ENCODE peak calls at places on chromosomes 5 and 9, in ten cellular contexts. T, R, P, I, C, A, J, Q, H and L are unnamed samples.

GRCh38 chr5:154722936-154723335 is 32.2 kb upstream of the LARP1 start:
- DNase-seq in T (no peak), R (no peak), P (no peak), I (no peak), C (no peak), A (no peak), J (no peak), Q (no peak), H (no peak), L (no peak)

GRCh38 chr9:132748450-132748849 is 78.2 kb downstream of the GTF3C4 start:
- DNase-seq in T (no peak), R (no peak), P (no peak), I (no peak), C (peak), A (no peak), J (no peak), Q (no peak), H (no peak), L (no peak)

GRCh38 chr9:75950983-75951382 is 60.5 kb downstream of the PCSK5 start:
- DNase-seq in T (no peak), R (no peak), P (no peak), I (no peak), C (no peak), A (no peak), J (no peak), Q (no peak), H (no peak), L (peak)

GRCh38 chr9:136020671-136021070 is 59.5 kb upstream of the UBAC1 start:
- DNase-seq in T (no peak), R (no peak), P (no peak), I (no peak), C (peak), A (no peak), J (no peak), Q (no peak), H (peak), L (no peak)

GRCh38 chr5:149387081-149387611 is 8.1 kb upstream of the IL17B start:
- DNase-seq in T (no peak), R (no peak), P (no peak), I (no peak), C (no peak), A (peak), J (no peak), Q (peak), H (no peak), L (peak)

GRCh38 chr5:102385365-102385764 is 89.3 kb upstream of the SLCO4C1 start:
- DNase-seq in T (no peak), R (no peak), P (no peak), I (no peak), C (no peak), A (no peak), J (no peak), Q (no peak), H (no peak), L (no peak)

GRCh38 chr5:83475540-83476469 is 4.3 kb downstream of the VCAN start:
- DNase-seq in T (no peak), R (no peak), P (peak), I (peak), C (no peak), A (peak), J (no peak), Q (peak), H (no peak), L (peak)

GRCh38 chr5:39478851-39479250 is 54.1 kb upstream of the DAB2 start:
- DNase-seq in T (no peak), R (no peak), P (no peak), I (no peak), C (no peak), A (peak), J (no peak), Q (no peak), H (no peak), L (no peak)

GRCh38 chr9:133606722-133607053 is 2.5 kb downstream of the FAM163B start:
- DNase-seq in T (no peak), R (no peak), P (no peak), I (no peak), C (no peak), A (no peak), J (no peak), Q (no peak), H (no peak), L (no peak)

GRCh38 chr9:93254061-93254481 is 70.1 kb downstream of the WNK2 start:
- DNase-seq in T (peak), R (no peak), P (no peak), I (no peak), C (no peak), A (no peak), J (no peak), Q (no peak), H (peak), L (no peak)

GRCh38 chr5:95881833-95882232 is 59.3 kb upstream of the GLRX start:
- DNase-seq in T (no peak), R (no peak), P (no peak), I (no peak), C (no peak), A (no peak), J (no peak), Q (no peak), H (no peak), L (no peak)

GRCh38 chr5:116654890-116655289 is 80.3 kb upstream of the SEMA6A start:
- DNase-seq in T (no peak), R (no peak), P (no peak), I (no peak), C (no peak), A (no peak), J (no peak), Q (no peak), H (no peak), L (no peak)

GRCh38 chr5:73674669-73675004 is 48.6 kb downstream of the ARHGEF28 start:
- DNase-seq in T (no peak), R (no peak), P (no peak), I (no peak), C (no peak), A (peak), J (no peak), Q (no peak), H (no peak), L (no peak)

GRCh38 chr9:9003184-9003583 is 1203.6 kb upstream of the DMAC1 start:
- DNase-seq in T (no peak), R (peak), P (peak), I (no peak), C (peak), A (peak), J (peak), Q (no peak), H (no peak), L (peak)

GRCh38 chr5:98735806-98736507 is 37.5 kb upstream of the RGMB start:
- DNase-seq in T (no peak), R (no peak), P (no peak), I (no peak), C (no peak), A (peak), J (no peak), Q (peak), H (no peak), L (peak)

GRCh38 chr5:57175586-57175985 is 1.7 kb downstream of the GPBP1 start:
- DNase-seq in T (no peak), R (peak), P (no peak), I (no peak), C (no peak), A (no peak), J (no peak), Q (no peak), H (no peak), L (no peak)

GRCh38 chr9:113620377-113621161 is 157.0 kb downstream of the RGS3 start:
- DNase-seq in T (no peak), R (peak), P (peak), I (no peak), C (peak), A (peak), J (peak), Q (peak), H (no peak), L (peak)

GRCh38 chr9:126536836-126537465 is 76.8 kb upstream of the LMX1B start:
- DNase-seq in T (peak), R (no peak), P (no peak), I (no peak), C (no peak), A (no peak), J (no peak), Q (no peak), H (no peak), L (no peak)

GRCh38 chr5:3596261-3596825 is 711 bp downstream of the IRX1 start:
- DNase-seq in T (no peak), R (no peak), P (no peak), I (no peak), C (peak), A (peak), J (no peak), Q (no peak), H (peak), L (no peak)

GRCh38 chr5:19630875-19631274 is 357.1 kb downstream of the CDH18 start:
- DNase-seq in T (no peak), R (no peak), P (no peak), I (no peak), C (no peak), A (peak), J (no peak), Q (no peak), H (no peak), L (no peak)

GRCh38 chr5:35904443-35905132 is 33.8 kb downstream of the CAPSL start:
- DNase-seq in T (no peak), R (no peak), P (no peak), I (no peak), C (no peak), A (no peak), J (no peak), Q (no peak), H (no peak), L (no peak)

GRCh38 chr5:53643445-53643844 is 83.0 kb downstream of the NDUFS4 start:
- DNase-seq in T (no peak), R (no peak), P (no peak), I (no peak), C (no peak), A (peak), J (no peak), Q (no peak), H (no peak), L (no peak)

GRCh38 chr5:58135571-58136335 is 324.1 kb downstream of the PLK2 start:
- DNase-seq in T (no peak), R (no peak), P (no peak), I (no peak), C (no peak), A (peak), J (no peak), Q (peak), H (no peak), L (no peak)

GRCh38 chr5:57804007-57804444 is 321.4 kb upstream of the ACTBL2 start:
- DNase-seq in T (no peak), R (no peak), P (no peak), I (peak), C (no peak), A (peak), J (no peak), Q (peak), H (no peak), L (peak)

GRCh38 chr5:84091400-84091799 is 293.3 kb downstream of the EDIL3 start:
- DNase-seq in T (no peak), R (no peak), P (peak), I (no peak), C (peak), A (no peak), J (no peak), Q (no peak), H (no peak), L (no peak)

GRCh38 chr9:95434116-95435073 is 82.4 kb downstream of the PTCH1 start:
- DNase-seq in T (no peak), R (no peak), P (no peak), I (no peak), C (peak), A (peak), J (no peak), Q (no peak), H (no peak), L (peak)

GRCh38 chr9:113646491-113646890 is 183.0 kb downstream of the RGS3 start:
- DNase-seq in T (no peak), R (no peak), P (no peak), I (no peak), C (peak), A (no peak), J (no peak), Q (no peak), H (no peak), L (no peak)

GRCh38 chr9:124256517-124257069 is 1.2 kb upstream of the NEK6 start:
- DNase-seq in T (no peak), R (peak), P (peak), I (no peak), C (peak), A (peak), J (no peak), Q (peak), H (no peak), L (peak)

GRCh38 chr5:147160923-147161663 is 73.7 kb upstream of the STK32A start:
- DNase-seq in T (no peak), R (no peak), P (no peak), I (no peak), C (no peak), A (peak), J (no peak), Q (no peak), H (no peak), L (no peak)

DNA sequence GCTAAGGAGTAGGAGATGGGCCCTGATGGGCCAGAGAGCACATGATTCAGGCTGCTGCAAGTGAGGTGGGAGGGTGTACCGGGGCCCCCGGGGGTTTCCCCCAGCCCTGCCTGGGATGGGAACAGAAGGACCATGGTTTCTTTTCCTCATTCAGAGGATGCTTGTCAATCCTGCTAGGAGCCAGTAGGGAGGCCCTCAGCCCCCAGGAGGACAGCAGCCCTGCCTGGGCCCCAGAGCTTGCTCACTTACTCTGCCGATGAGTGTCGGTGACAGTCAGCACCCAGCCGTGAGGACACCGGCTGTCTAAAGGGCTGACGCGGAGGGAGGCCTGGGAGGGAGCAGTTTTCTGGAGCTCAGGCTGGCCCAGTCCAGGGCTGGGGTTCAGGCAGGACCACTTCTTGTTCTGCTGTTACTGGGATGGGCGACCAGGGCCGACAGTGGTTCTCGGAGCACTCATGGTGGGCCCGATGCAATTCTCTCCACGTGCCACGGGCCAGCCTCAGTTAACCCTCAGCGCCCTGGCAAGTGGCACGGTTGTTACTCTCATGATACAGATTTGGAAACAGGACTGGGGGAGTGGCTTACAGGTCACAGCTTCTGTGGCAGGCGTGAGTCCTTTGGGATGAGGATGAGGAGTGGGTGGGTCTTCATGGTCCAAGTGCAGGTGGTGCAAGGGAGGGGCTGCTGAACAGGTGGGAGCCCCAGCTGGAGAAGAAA is 1.8 kb downstream of the ARRDC1 start:
- DNase-seq in T (no peak), R (no peak), P (no peak), I (no peak), C (no peak), A (no peak), J (no peak), Q (no peak), H (no peak), L (no peak)
- H3K4me3 ChIP-seq in T (peak), R (no peak), P (peak), I (peak), C (peak), A (peak), J (no peak), Q (peak), H (peak), L (no peak)

GRCh38 chr5:169832236-169832635 is 148.1 kb downstream of the INSYN2B start:
- DNase-seq in T (no peak), R (no peak), P (no peak), I (no peak), C (no peak), A (no peak), J (no peak), Q (no peak), H (no peak), L (no peak)

GRCh38 chr5:169828385-169828784 is 151.9 kb downstream of the INSYN2B start:
- DNase-seq in T (no peak), R (no peak), P (no peak), I (no peak), C (no peak), A (peak), J (no peak), Q (no peak), H (no peak), L (no peak)

GRCh38 chr5:169831331-169831730 is 149.0 kb downstream of the INSYN2B start:
- DNase-seq in T (no peak), R (no peak), P (no peak), I (no peak), C (peak), A (no peak), J (no peak), Q (peak), H (no peak), L (no peak)

GRCh38 chr5:169827769-169828168 is 152.5 kb downstream of the INSYN2B start:
- DNase-seq in T (no peak), R (no peak), P (no peak), I (no peak), C (no peak), A (no peak), J (no peak), Q (peak), H (no peak), L (peak)

GRCh38 chr5:169826618-169827017 is 153.7 kb downstream of the INSYN2B start:
- DNase-seq in T (no peak), R (no peak), P (no peak), I (no peak), C (peak), A (no peak), J (no peak), Q (no peak), H (no peak), L (peak)
- TF ChIP-seq CTCF in T (no peak), R (no peak), P (peak), I (no peak), C (peak), A (peak), J (no peak), Q (peak), H (no peak), L (peak)

DNA sequence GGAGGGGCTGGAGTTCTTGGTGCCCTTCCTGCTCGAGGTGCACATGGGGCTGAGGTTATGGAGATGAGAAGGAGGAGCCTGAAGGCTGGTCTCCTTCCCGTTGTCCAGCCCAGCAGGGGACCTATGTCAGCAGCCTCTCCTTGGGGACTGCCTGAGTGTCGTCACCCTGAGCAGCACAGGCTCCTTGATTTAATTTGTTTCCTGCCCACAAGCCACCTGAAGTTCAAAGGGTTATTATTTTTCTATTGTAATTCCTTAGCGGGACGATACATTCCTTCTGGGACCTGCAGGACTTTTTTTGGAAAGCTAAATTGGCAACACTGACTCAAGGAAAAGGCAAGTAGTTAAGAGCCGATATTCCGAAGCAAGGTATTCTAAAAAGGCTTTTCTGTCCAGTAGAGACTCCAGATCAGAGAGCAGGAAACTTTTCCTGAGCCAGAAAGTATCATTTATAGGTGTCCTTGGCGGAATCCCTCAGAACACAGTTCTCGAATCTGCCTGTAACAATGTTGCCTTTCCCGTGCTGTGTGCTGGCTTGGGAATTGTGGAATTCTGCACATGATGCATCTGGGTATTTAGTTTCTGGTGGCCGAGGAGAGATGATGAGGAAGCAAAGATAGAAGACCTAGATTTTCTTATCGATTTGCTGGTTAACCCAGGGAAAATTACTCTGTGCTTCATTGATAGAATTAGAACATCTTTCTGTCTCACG is 55.4 kb downstream of the ARHGAP26 start:
- DNase-seq in T (no peak), R (no peak), P (no peak), I (no peak), C (peak), A (no peak), J (no peak), Q (no peak), H (no peak), L (no peak)
- H3K4me3 ChIP-seq in T (no peak), R (no peak), P (no peak), I (no peak), C (no peak), A (no peak), J (no peak), Q (no peak), H (no peak), L (no peak)

DNA sequence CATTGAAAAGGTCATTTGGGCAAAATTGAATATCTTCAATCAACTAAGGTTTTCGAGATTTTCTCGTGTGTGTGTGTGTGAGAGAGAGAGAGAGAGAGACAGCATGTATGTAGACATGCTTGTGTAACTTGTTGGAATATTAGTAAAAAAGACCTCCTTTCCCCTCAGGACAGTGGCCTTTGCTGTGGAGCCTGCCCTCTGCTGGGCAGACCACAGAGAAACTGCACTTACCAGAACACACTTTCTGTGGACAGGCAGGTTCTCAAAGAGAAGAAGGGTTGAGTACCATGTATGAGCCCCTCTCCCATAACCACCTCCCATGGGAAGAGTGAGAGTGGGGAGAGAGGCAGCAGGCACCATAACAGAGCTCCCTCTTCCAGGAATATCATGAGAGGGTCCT is 45.6 kb downstream of the CFAP90 start:
- DNase-seq in T (no peak), R (no peak), P (peak), I (no peak), C (no peak), A (no peak), J (no peak), Q (no peak), H (no peak), L (peak)
- TF ChIP-seq CTCF in T (no peak), R (no peak), P (peak), I (peak), C (peak), A (peak), J (no peak), Q (no peak), H (peak), L (no peak)

GRCh38 chr5:119341452-119342349 is 14.1 kb upstream of the TNFAIP8 start:
- DNase-seq in T (no peak), R (no peak), P (no peak), I (no peak), C (no peak), A (no peak), J (no peak), Q (no peak), H (no peak), L (no peak)
- H3K4me3 ChIP-seq in T (no peak), R (no peak), P (no peak), I (no peak), C (no peak), A (no peak), J (no peak), Q (no peak), H (no peak), L (no peak)

GRCh38 chr9:121286973-121287721 is 19.2 kb downstream of the GSN start:
- DNase-seq in T (peak), R (peak), P (peak), I (peak), C (peak), A (peak), J (peak), Q (peak), H (peak), L (peak)
- TF ChIP-seq CTCF in T (peak), R (no peak), P (peak), I (peak), C (peak), A (peak), J (no peak), Q (peak), H (peak), L (peak)